ENCODE peak calls at places on chromosomes 5 and 9, in four cellular contexts. One of them, this sample, is unnamed. For H3K27me3, the result is how much of the 10 kb centered on the place peaks cover.

GRCh38 chr5:33210983-33211382 is 229.8 kb upstream of the TARS1 start:
- DNase-seq in IMR-90: no peak
- DNase-seq in mesendoderm: no peak
- DNase-seq in H1: no peak
- DNase-seq in this sample: no peak

GRCh38 chr5:142837274-142837673 is 67.1 kb downstream of the ARHGAP26 start:
- DNase-seq in H1: no peak
- DNase-seq in mesendoderm: no peak
- DNase-seq in IMR-90: no peak
- DNase-seq in this sample: no peak

GRCh38 chr5:37553720-37554402 is 174.7 kb downstream of the WDR70 start:
- DNase-seq in IMR-90: peak
- DNase-seq in mesendoderm: no peak
- DNase-seq in H1: no peak
- DNase-seq in this sample: no peak

GRCh38 chr9:70120834-70121510 is 77.3 kb downstream of the MAMDC2 start:
- DNase-seq in IMR-90: peak
- DNase-seq in mesendoderm: peak
- DNase-seq in H1: no peak
- DNase-seq in this sample: no peak

GRCh38 chr9:77987104-77987656 is 44.4 kb downstream of the GNAQ start:
- DNase-seq in mesendoderm: no peak
- DNase-seq in H1: no peak
- DNase-seq in IMR-90: no peak
- DNase-seq in this sample: no peak

GRCh38 chr5:172932313-172933017 is 26.8 kb upstream of the RPL26L1 start:
- DNase-seq in mesendoderm: peak
- DNase-seq in IMR-90: peak
- DNase-seq in H1: no peak
- DNase-seq in this sample: peak

GRCh38 chr5:33690736-33691135 is 201.1 kb downstream of the ADAMTS12 start:
- DNase-seq in mesendoderm: no peak
- DNase-seq in H1: no peak
- DNase-seq in IMR-90: peak
- DNase-seq in this sample: no peak

GRCh38 chr5:81014348-81014747 is 54.2 kb downstream of the RASGRF2 start:
- DNase-seq in mesendoderm: no peak
- DNase-seq in H1: no peak
- DNase-seq in IMR-90: no peak
- DNase-seq in this sample: no peak

GRCh38 chr5:103724272-103724671 is 161.7 kb upstream of the NUDT12 start:
- DNase-seq in mesendoderm: no peak
- DNase-seq in IMR-90: no peak
- DNase-seq in H1: no peak
- DNase-seq in this sample: no peak

GRCh38 chr5:140926211-140926902 is at the start of gene PCDHAC1:
- DNase-seq in mesendoderm: peak
- DNase-seq in IMR-90: no peak
- DNase-seq in H1: peak
- DNase-seq in this sample: peak

GRCh38 chr5:60161340-60161934 is 267.9 kb upstream of the PDE4D start:
- DNase-seq in IMR-90: peak
- DNase-seq in mesendoderm: peak
- DNase-seq in H1: no peak
- DNase-seq in this sample: no peak

GRCh38 chr9:29697011-29697410 is 2123.7 kb upstream of the C9orf72 start:
- DNase-seq in H1: no peak
- DNase-seq in mesendoderm: no peak
- DNase-seq in IMR-90: no peak
- DNase-seq in this sample: no peak

GRCh38 chr5:52356311-52356918 is 431.3 kb upstream of the ITGA1 start:
- DNase-seq in IMR-90: peak
- DNase-seq in H1: no peak
- DNase-seq in mesendoderm: no peak
- DNase-seq in this sample: no peak

DNA sequence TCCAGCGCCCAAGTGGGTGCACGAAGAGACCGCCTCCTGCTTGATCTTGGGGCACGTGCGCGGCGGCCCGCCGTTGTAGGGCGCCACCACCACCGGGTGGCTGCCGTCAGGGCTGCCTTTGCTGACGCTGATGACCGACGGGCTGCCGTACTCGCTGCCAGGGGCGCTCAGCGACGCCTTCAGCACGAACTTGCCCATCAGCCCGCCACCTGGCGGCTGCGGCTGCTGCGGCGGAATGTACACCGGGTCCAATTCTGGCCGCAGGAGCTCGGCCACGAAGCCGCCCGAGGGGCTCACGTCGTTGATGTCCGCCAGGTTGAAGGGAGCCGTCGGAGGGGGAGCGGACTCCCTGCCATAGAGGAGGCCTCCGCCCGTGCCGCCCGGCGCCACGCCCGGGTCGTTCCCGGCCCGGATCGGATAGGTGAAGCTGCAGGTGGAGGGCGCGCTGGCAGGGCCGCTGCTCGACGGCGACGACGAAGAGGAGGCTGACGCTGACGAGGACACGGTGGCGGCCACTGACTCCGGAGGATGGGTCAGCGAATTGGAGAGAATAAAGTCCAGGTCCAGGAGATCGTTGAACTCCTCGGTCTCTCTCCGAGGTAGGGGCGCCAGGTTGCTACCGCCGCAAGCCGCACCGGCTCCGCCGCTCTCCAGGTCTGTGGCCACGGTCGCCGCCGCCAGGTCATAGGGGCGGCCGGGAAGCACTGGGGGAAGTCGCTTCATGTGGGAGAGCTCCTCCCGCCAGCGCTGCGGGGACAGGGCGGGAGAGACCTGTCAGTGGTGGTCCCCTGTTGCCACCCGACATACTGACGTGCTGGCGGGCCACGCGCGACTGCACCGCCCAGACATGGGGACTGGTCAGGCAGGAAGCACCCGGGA is 1.8 kb downstream of the KLF4 start:
- DNase-seq in H1: peak
- DNase-seq in mesendoderm: peak
- DNase-seq in IMR-90: no peak
- DNase-seq in this sample: peak
- H3K27me3 ChIP-seq in H1: half or more
- H3K27me3 ChIP-seq in mesendoderm: under half
- H3K27me3 ChIP-seq in IMR-90: under half
- H3K27me3 ChIP-seq in this sample: under half

DNA sequence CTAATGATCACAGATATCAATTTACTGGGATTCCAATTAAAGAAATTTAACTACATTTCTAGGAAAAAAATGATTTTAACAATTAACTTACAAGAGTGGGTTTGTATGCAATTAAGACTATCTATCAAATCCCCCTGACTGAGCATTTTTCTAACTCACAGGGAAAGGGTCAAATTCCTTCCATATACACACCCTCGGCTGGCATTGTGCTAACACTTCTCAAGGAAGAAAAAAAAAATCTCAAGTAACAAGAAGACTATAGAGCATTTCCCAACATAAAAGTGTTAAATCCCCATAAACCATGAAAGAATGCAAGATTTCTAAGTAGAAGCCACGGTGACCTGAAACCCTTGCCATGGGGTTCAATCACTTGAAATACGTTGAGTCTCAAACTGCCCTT is 368.8 kb downstream of the GLIS3 start:
- DNase-seq in IMR-90: no peak
- DNase-seq in mesendoderm: no peak
- DNase-seq in H1: no peak
- DNase-seq in this sample: no peak
- H4K5ac ChIP-seq in IMR-90: no peak
- H4K5ac ChIP-seq in mesendoderm: no peak
- H4K5ac ChIP-seq in H1: no peak
- H4K5ac ChIP-seq in this sample: no peak

DNA sequence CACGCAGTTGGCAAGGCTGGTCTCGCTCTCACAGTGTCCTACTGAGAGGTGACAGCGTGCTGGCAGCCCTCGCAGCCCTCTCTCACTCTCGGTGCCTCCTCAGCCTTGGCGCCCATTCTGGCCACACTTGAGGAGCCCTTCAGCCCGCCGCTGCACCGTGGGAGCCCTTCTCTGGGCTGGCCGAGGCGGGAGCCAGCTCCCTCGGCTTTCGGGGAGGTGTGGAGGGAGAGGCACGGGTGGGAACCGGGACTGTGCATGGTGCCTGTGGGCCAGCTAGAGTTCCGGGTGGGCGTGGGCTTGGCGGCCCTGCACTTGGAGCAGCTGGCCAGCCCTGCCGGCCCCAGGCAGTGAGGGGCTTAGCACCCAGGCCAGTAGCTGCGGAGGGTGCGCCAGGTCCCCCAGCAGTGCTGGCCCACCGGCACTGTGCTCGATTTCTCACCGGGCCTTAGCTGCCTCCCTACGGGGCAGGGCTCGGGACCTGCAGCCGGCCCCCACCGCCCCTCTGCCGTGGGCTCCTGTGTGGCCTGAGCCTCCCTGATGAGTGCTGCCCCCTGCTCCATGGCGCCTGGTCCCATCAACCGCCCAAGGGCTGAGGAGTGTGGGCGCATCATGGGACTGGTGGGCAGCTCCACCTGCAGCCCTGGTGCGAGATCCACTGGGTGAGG is 15.7 kb upstream of the RNF180 start:
- DNase-seq in H1: no peak
- DNase-seq in IMR-90: no peak
- DNase-seq in mesendoderm: no peak
- DNase-seq in this sample: no peak
- H3K23ac ChIP-seq in H1: no peak
- H3K23ac ChIP-seq in IMR-90: no peak
- H3K23ac ChIP-seq in mesendoderm: no peak
- H3K23ac ChIP-seq in this sample: no peak

GRCh38 chr9:126608551-126608950 is 5.2 kb upstream of the LMX1B start:
- DNase-seq in mesendoderm: no peak
- DNase-seq in IMR-90: no peak
- DNase-seq in H1: no peak
- DNase-seq in this sample: no peak
- H3K27me3 ChIP-seq in mesendoderm: under half
- H3K27me3 ChIP-seq in IMR-90: half or more
- H3K27me3 ChIP-seq in H1: half or more
- H3K27me3 ChIP-seq in this sample: under half

DNA sequence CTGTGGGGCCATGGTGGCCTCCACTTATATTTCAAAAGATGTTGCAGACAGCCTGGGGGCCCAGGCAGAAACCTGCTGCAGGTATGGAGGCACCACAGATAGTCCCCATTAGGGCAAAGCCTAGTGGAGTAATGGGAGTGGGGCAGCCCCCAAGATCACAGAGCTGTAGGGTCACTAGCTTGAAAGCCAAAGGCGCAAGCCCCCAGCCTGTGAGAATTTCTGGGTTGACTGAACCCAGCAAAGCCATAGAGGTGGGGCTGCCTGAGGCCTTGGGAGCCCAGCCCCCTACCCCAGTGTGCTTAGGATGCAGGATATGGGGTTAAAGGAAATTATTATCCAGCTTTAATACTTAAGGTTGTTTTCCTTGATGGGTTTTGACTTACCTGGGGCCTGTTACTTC is 165.3 kb upstream of the FBN2 start:
- DNase-seq in IMR-90: no peak
- DNase-seq in H1: no peak
- DNase-seq in mesendoderm: no peak
- DNase-seq in this sample: no peak
- H4K5ac ChIP-seq in IMR-90: no peak
- H4K5ac ChIP-seq in H1: no peak
- H4K5ac ChIP-seq in mesendoderm: no peak
- H4K5ac ChIP-seq in this sample: no peak

GRCh38 chr5:6086871-6087270 is 291.5 kb downstream of the MED10 start:
- DNase-seq in H1: no peak
- DNase-seq in IMR-90: no peak
- DNase-seq in mesendoderm: no peak
- DNase-seq in this sample: no peak

GRCh38 chr5:6088706-6089105 is 289.6 kb downstream of the MED10 start:
- DNase-seq in H1: no peak
- DNase-seq in IMR-90: no peak
- DNase-seq in mesendoderm: no peak
- DNase-seq in this sample: no peak

GRCh38 chr5:6085461-6085860 is 292.9 kb downstream of the MED10 start:
- DNase-seq in IMR-90: no peak
- DNase-seq in mesendoderm: no peak
- DNase-seq in H1: no peak
- DNase-seq in this sample: no peak

GRCh38 chr5:6090079-6090654 is 288.2 kb downstream of the MED10 start:
- DNase-seq in mesendoderm: no peak
- DNase-seq in IMR-90: no peak
- DNase-seq in H1: no peak
- DNase-seq in this sample: no peak

GRCh38 chr5:6087576-6087975 is 290.8 kb downstream of the MED10 start:
- DNase-seq in H1: no peak
- DNase-seq in IMR-90: no peak
- DNase-seq in mesendoderm: no peak
- DNase-seq in this sample: no peak
- H3K23ac ChIP-seq in H1: no peak
- H3K23ac ChIP-seq in IMR-90: no peak
- H3K23ac ChIP-seq in mesendoderm: no peak
- H3K23ac ChIP-seq in this sample: no peak

DNA sequence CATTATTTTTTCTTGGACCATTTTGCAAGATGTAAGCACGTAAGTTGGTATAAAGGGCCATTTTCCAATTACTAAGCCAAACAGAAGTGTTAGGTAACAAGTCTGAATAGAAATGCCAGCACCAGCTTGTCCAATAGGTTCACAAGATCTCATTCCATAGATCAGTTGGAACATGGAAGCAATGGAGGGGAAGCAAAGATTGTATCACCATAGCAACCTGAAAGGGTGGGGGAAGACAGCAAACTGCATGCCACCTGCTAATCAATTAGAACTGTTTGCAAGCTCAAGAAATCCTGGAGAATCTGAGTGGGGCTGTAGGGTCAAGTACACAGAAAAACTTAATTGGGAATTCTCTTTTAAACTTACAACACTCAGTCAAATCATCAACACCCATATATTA is 264.9 kb upstream of the EFNA5 start:
- DNase-seq in IMR-90: no peak
- DNase-seq in mesendoderm: peak
- DNase-seq in H1: no peak
- DNase-seq in this sample: no peak
- H3K27me3 ChIP-seq in IMR-90: under half
- H3K27me3 ChIP-seq in mesendoderm: under half
- H3K27me3 ChIP-seq in H1: under half
- H3K27me3 ChIP-seq in this sample: under half

This sample was measured in H9.